ENCODE peak calls at places on chromosomes 16 and 17, in four cellular contexts. V is A549, P is brain microvascular endothelial cell, Y is H1. U is an unnamed sample.

GRCh38 chr17:13346996-13347762 is 254.6 kb downstream of the HS3ST3A1 start:
- DNase-seq in Y (no peak), V (peak), P (peak), U (peak)

GRCh38 chr16:2856061-2856670 is 1.8 kb downstream of the PRSS22 start:
- DNase-seq in P (no peak), Y (no peak), V (peak), U (no peak)

GRCh38 chr16:58056580-58056979 is 31.0 kb downstream of the MMP15 start:
- DNase-seq in P (no peak), V (no peak), Y (no peak), U (no peak)

GRCh38 chr17:80678621-80679020 is 134.0 kb downstream of the RPTOR start:
- DNase-seq in Y (no peak), P (peak), V (no peak), U (peak)

GRCh38 chr17:8629371-8630226 is 926 bp downstream of the MYH10 start:
- DNase-seq in P (no peak), Y (no peak), V (peak), U (no peak)

GRCh38 chr17:31726980-31727427 is 132.0 kb downstream of the COPRS start:
- DNase-seq in P (no peak), V (no peak), Y (no peak), U (no peak)

GRCh38 chr17:79379700-79380099 is 231.2 kb downstream of the RBFOX3 start:
- DNase-seq in P (no peak), Y (no peak), V (no peak), U (no peak)

GRCh38 chr16:58243528-58244004 is 45.7 kb upstream of the CSNK2A2 start:
- DNase-seq in Y (no peak), P (no peak), V (no peak), U (no peak)

GRCh38 chr17:76638263-76638662 is 5.3 kb downstream of the ST6GALNAC1 start:
- DNase-seq in Y (no peak), V (no peak), P (no peak), U (no peak)

GRCh38 chr17:4362141-4362540 is 4.3 kb downstream of the UBE2G1 start:
- DNase-seq in Y (no peak), P (no peak), V (peak), U (no peak)

GRCh38 chr16:8848939-8849391 is 19.8 kb downstream of the CARHSP1 start:
- DNase-seq in Y (no peak), P (peak), V (no peak), U (peak)

GRCh38 chr17:79619636-79620206 is 8.9 kb upstream of the RBFOX3 start:
- DNase-seq in P (no peak), V (no peak), Y (no peak), U (no peak)

GRCh38 chr17:2796164-2797140 is at the start of gene RAP1GAP2:
- DNase-seq in P (no peak), V (no peak), Y (no peak), U (no peak)

GRCh38 chr16:3727806-3728381 is 10.6 kb upstream of the TRAP1 start:
- DNase-seq in V (no peak), P (no peak), Y (no peak), U (no peak)

GRCh38 chr16:74030000-74030399 is 266.6 kb upstream of the PSMD7 start:
- DNase-seq in P (no peak), V (no peak), Y (no peak), U (no peak)

GRCh38 chr16:4142268-4142667 is 26.0 kb upstream of the ADCY9 start:
- DNase-seq in V (no peak), Y (no peak), P (no peak), U (no peak)

GRCh38 chr17:43372273-43372911 is 26.4 kb upstream of the ARL4D start:
- DNase-seq in V (no peak), P (no peak), Y (no peak), U (no peak)
- H3K4me3 ChIP-seq in V (no peak), P (no peak), Y (no peak), U (no peak)

DNA sequence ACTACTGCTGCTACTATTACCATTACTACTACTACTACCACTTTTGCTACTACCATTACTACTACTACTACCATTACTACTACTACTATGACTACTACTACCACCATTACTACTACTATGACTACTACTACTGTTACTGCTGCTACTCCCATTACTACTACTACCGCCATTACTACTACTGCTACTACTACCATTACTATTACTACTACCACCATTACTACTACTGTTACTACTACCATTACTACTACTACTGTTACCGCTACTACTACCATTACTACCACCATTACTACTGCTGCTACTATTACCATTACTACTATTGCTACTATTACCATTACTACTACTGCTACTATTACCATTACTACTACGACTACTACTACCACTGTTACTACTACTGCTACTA is 209.1 kb downstream of the IRF8 start:
- DNase-seq in Y (no peak), V (no peak), P (no peak), U (no peak)
- H3K4me3 ChIP-seq in Y (no peak), V (no peak), P (no peak), U (no peak)

DNA sequence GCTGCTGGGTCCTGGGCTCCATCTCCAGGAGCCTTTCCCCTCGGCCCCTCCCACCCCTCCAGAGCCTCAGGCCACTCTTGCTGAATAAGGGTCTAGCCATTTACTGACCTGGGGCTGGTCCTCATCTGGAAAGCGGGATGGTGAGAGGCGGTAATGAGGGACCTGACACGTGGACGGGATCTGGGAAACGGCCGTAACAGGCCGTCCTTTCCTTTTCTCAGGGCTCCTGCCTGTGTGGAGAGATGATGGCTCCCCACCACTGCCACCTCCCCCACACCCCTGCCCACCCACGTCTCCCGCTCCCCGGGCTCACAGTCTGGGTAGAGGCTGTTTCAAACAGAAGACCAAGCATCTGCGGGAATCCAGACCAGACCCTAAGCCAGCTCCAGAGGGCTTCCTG is 20.6 kb upstream of the KCNJ12 start:
- DNase-seq in P (no peak), V (no peak), Y (no peak), U (no peak)
- H3K4me3 ChIP-seq in P (no peak), V (no peak), Y (no peak), U (no peak)

DNA sequence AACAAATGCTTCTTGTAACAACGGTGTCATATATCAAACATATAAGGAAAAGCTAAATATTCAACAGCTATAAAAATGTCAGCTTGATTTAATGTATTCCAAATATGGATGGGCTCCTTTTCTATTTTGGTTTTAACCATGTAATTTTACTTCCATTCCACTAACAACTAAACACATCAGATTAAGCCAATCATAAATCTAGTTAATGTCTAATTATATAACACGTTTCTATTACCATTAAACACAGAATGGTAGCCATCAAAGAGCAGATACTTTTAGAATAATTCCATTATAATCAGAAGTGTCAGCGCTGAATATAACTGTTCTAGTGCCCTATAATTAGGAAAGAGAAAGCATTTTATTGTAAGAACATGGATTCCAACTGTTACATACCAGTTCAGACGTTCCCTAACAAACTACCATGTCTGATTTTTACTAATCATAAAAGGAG is 10.0 kb downstream of the CMC2 start:
- DNase-seq in V (no peak), Y (no peak), P (no peak), U (no peak)
- H3K4me3 ChIP-seq in V (peak), Y (no peak), P (no peak), U (no peak)

U was measured in skeletal muscle cell.